ENCODE peak calls at places on chromosomes 16 and 17, in six cellular contexts. M is IMR-90, L is H1, H is mesenchymal stem cell, Z is trophoblast cell, A is H9. C is an unnamed sample.

GRCh38 chr16:58236231-58236690 is 38.4 kb upstream of the CSNK2A2 start:
- DNase-seq in M (peak; percentile 51), L (peak; percentile 73), H (peak; percentile 68), Z (peak; percentile 87), A (peak; percentile 92), C (peak; percentile 80)

GRCh38 chr17:47665655-47666054 is 15.9 kb downstream of the KPNB1 start:
- DNase-seq in M (peak; percentile 33), L (no peak), H (peak; percentile 41), Z (peak; percentile 34), A (no peak), C (no peak)

GRCh38 chr16:27745348-27745747 is 195.4 kb downstream of the KATNIP start:
- DNase-seq in M (peak; percentile 23), L (no peak), H (peak; percentile 62), Z (no peak), A (no peak), C (no peak)

GRCh38 chr16:66052745-66053144 is 313.7 kb upstream of the CDH5 start:
- DNase-seq in M (peak; percentile 12), L (no peak), H (no peak), Z (no peak), A (no peak), C (no peak)

GRCh38 chr17:40958086-40958953 is 8.4 kb downstream of the KRT39 start:
- DNase-seq in M (no peak), L (no peak), H (no peak), Z (peak; percentile 79), A (no peak), C (no peak)

GRCh38 chr16:4315185-4316102 is at the start of gene GLIS2:
- DNase-seq in M (peak; percentile 82), L (no peak), H (peak; percentile 89), Z (peak; percentile 73), A (peak; percentile 88), C (peak; percentile 80)

GRCh38 chr17:81039096-81039495 is 4.1 kb downstream of the BAIAP2 start:
- DNase-seq in M (no peak), L (no peak), H (no peak), Z (peak; percentile 92), A (no peak), C (no peak)

GRCh38 chr16:75296606-75297005 is 45.2 kb upstream of the BCAR1 start:
- DNase-seq in M (peak; percentile 77), L (no peak), H (peak; percentile 30), Z (no peak), A (no peak), C (no peak)

GRCh38 chr16:5175263-5175662 is 77.7 kb upstream of the EEF2KMT start:
- DNase-seq in M (no peak), L (no peak), H (no peak), Z (no peak), A (no peak), C (no peak)

GRCh38 chr17:39461113-39461910 is at the start of gene CDK12:
- DNase-seq in M (peak; percentile 100), L (peak; percentile 96), H (peak; percentile 100), Z (peak; percentile 100), A (peak; percentile 99), C (peak; percentile 99)

GRCh38 chr17:6981426-6981825 is 14.4 kb upstream of the ALOX12 start:
- DNase-seq in M (no peak), L (no peak), H (no peak), Z (no peak), A (no peak), C (no peak)

GRCh38 chr16:81337097-81337496 is 22.3 kb downstream of the GAN start:
- DNase-seq in M (no peak), L (no peak), H (no peak), Z (no peak), A (no peak), C (no peak)

DNA sequence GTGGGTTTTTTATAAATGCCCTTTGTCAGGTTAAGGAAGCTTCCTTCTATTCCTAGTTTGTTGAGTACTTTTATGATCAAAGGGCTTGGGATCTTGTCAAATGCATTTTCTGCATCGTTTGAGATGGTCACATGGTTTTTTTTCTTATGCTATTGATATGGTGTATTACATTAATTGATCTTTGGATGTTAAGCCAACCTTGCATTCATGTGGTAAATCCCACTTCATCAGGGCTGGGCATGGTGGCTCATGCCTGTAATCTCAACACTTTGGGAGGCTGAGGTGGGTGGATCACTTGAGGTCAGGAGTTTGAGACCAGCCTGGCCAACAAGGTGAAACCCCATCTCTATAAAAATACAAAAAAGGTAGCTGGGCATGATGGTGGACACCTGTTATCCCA is 30.8 kb upstream of the ATP2A3 start:
- DNase-seq in M (no peak), L (no peak), H (no peak), Z (no peak), A (no peak), C (no peak)
- H3K14ac ChIP-seq in M (no peak overlapping the region), L (no peak overlapping the region), H (no peak overlapping the region), Z (no peak overlapping the region), A (no peak overlapping the region), C (no peak overlapping the region)

GRCh38 chr16:85183564-85183963 is 71.3 kb upstream of the CIBAR2 start:
- DNase-seq in M (no peak), L (no peak), H (no peak), Z (no peak), A (no peak), C (no peak)

GRCh38 chr16:85182774-85183173 is 70.5 kb upstream of the CIBAR2 start:
- DNase-seq in M (no peak), L (no peak), H (no peak), Z (no peak), A (no peak), C (no peak)

GRCh38 chr16:85181739-85182129 is 69.5 kb upstream of the CIBAR2 start:
- DNase-seq in M (no peak), L (no peak), H (no peak), Z (no peak), A (no peak), C (no peak)

GRCh38 chr16:85181091-85181738 is 68.9 kb upstream of the CIBAR2 start:
- DNase-seq in M (no peak), L (no peak), H (no peak), Z (no peak), A (no peak), C (no peak)

DNA sequence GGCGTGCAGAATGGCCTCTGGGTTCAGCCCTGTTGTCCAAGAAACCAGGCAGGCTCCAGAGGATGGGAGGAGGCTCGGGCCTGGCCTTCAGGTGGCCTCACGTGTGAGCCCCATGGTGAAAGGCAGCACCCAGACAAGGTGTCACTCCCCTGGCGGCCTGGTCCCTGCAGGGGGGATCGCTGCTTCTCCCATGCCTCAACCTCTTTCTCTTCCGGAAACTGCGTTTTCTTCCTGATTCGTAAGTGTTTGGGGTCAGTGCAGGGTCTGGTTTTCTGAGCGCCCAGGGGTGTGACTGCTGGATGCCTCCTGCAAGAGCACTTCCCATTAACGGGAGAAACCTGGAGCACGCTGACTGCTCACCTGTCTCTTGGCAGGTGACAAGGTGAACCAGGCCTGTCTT is 70.0 kb upstream of the CIBAR2 start:
- DNase-seq in M (no peak), L (no peak), H (no peak), Z (no peak), A (no peak), C (no peak)
- H3K14ac ChIP-seq in M (no peak overlapping the region), L (no peak overlapping the region), H (no peak overlapping the region), Z (no peak overlapping the region), A (no peak overlapping the region), C (no peak overlapping the region)

GRCh38 chr16:73565925-73566324 is 518.0 kb upstream of the ZFHX3 start:
- DNase-seq in M (no peak), L (no peak), H (no peak), Z (peak; percentile 56), A (no peak), C (no peak)

GRCh38 chr16:73563709-73564108 is 515.8 kb upstream of the ZFHX3 start:
- DNase-seq in M (no peak), L (no peak), H (no peak), Z (no peak), A (no peak), C (no peak)

GRCh38 chr16:73569266-73569665 is 521.3 kb upstream of the ZFHX3 start:
- DNase-seq in M (no peak), L (no peak), H (no peak), Z (no peak), A (no peak), C (no peak)

GRCh38 chr16:73568769-73569168 is 520.8 kb upstream of the ZFHX3 start:
- DNase-seq in M (no peak), L (no peak), H (no peak), Z (peak; percentile 48), A (no peak), C (no peak)

DNA sequence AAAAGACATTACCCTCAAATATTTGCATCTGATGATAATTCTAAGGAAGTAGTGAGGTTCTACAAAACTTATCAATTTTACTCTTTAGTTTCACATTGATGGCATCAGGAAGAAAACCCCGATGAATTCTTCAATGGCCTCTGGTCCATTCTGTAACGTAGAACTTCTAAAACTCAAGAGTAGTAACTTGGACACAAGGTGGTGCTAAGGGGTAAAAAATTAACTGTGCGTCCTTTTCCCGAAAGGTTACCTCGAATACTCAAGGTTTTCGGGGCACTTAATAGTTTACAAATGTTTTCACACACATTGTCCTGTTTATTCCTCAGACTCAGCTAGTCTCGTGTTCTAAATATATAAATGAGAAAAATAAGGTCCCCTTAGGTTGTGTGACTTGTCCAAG is 517.3 kb upstream of the ZFHX3 start:
- DNase-seq in M (no peak), L (no peak), H (no peak), Z (peak; percentile 31), A (no peak), C (no peak)
- H3K14ac ChIP-seq in M (no peak overlapping the region), L (no peak overlapping the region), H (no peak overlapping the region), Z (no peak overlapping the region), A (no peak overlapping the region), C (no peak overlapping the region)

DNA sequence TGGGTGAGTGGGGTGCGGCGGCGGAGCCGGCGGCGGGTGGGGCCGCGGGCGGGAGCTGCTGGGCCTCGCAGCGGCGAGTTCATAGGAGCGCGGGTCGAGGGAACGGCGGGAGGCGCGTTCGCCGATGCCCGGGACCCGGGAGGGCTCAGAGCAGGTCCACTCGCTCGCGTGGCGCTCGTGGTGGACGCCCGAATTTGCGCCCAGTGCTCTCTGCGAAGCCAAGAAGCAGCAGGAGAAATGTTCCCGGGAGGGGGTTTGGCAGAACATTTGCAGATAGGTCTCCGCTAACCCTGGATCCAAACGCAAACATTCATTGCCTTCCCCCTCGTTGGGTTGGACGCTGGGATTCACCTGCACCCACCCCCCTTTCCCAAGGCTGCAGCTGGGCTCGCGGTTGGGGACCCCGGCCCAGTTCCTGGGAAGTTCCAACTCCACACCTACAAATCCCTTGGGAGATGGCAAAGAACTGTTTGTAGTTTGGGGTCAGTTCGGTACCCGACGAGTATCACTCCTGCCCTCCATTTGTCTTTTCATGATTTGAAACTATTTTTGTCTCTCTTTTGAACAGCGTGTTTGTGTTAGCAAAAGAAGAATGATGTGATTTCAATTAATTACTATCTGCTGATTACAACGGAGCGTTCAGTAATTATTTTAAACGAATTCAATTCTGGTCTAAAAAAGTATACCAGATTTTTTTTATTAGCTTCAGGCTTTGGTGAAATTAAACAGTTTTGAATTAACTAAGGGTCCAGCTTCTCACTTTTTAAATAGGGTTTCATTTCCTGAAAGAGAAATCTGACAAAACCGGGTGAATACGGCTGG is 2.3 kb downstream of the NTN1 start:
- DNase-seq in M (no peak), L (no peak), H (no peak), Z (no peak), A (no peak), C (no peak)
- H3K14ac ChIP-seq in M (no peak overlapping the region), L (no peak overlapping the region), H (no peak overlapping the region), Z (no peak overlapping the region), A (no peak overlapping the region), C (peak overlapping the region; percentile 28)

GRCh38 chr16:67430504-67431076 is 331 bp upstream of the HSD11B2 start:
- DNase-seq in M (no peak), L (no peak), H (no peak), Z (peak; percentile 39), A (no peak), C (peak; percentile 18)
- H3K14ac ChIP-seq in M (no peak overlapping the region), L (no peak overlapping the region), H (no peak overlapping the region), Z (peak overlapping the region; percentile 13), A (peak overlapping the region; percentile 62), C (no peak overlapping the region)

C was measured in neuronal stem cell.